ENCODE peak calls at places on chromosomes 16 and 17, in six cellular contexts. One of them, this sample, is unnamed. For H3K4me1, the result is how much of the 10 kb centered on the place peaks cover.

GRCh38 chr17:4599505-4600281 is 15.4 kb downstream of the SMTNL2 start:
- DNase-seq in ovary: peak
- DNase-seq in esophagus muscularis mucosa: no peak
- DNase-seq in HCT116: no peak
- DNase-seq in sigmoid colon: peak
- DNase-seq in endothelial cell of umbilical vein: no peak
- DNase-seq in this sample: no peak

GRCh38 chr16:23999663-24000062 is 163.9 kb downstream of the PRKCB start:
- DNase-seq in endothelial cell of umbilical vein: no peak
- DNase-seq in HCT116: no peak
- DNase-seq in sigmoid colon: no peak
- DNase-seq in ovary: no peak
- DNase-seq in esophagus muscularis mucosa: no peak
- DNase-seq in this sample: no peak

GRCh38 chr16:69039333-69039941 is 66.0 kb upstream of the HAS3 start:
- DNase-seq in esophagus muscularis mucosa: no peak
- DNase-seq in HCT116: no peak
- DNase-seq in endothelial cell of umbilical vein: peak
- DNase-seq in ovary: no peak
- DNase-seq in sigmoid colon: peak
- DNase-seq in this sample: no peak

GRCh38 chr17:13490906-13491502 is 110.7 kb downstream of the HS3ST3A1 start:
- DNase-seq in sigmoid colon: no peak
- DNase-seq in ovary: no peak
- DNase-seq in endothelial cell of umbilical vein: no peak
- DNase-seq in esophagus muscularis mucosa: peak
- DNase-seq in HCT116: no peak
- DNase-seq in this sample: no peak

GRCh38 chr17:74646231-74646630 is 22.7 kb upstream of the CD300E start:
- DNase-seq in esophagus muscularis mucosa: no peak
- DNase-seq in sigmoid colon: no peak
- DNase-seq in HCT116: peak
- DNase-seq in ovary: no peak
- DNase-seq in endothelial cell of umbilical vein: no peak
- DNase-seq in this sample: no peak

GRCh38 chr17:38747385-38748328 is 479 bp downstream of the PCGF2 start:
- DNase-seq in ovary: peak
- DNase-seq in HCT116: no peak
- DNase-seq in sigmoid colon: no peak
- DNase-seq in endothelial cell of umbilical vein: no peak
- DNase-seq in esophagus muscularis mucosa: no peak
- DNase-seq in this sample: peak

GRCh38 chr16:1991135-1991551 is 1.4 kb downstream of the SYNGR3 start:
- DNase-seq in HCT116: no peak
- DNase-seq in esophagus muscularis mucosa: no peak
- DNase-seq in ovary: no peak
- DNase-seq in endothelial cell of umbilical vein: no peak
- DNase-seq in sigmoid colon: no peak
- DNase-seq in this sample: peak

GRCh38 chr16:83054302-83054701 is 427.5 kb downstream of the CDH13 start:
- DNase-seq in sigmoid colon: no peak
- DNase-seq in esophagus muscularis mucosa: no peak
- DNase-seq in ovary: no peak
- DNase-seq in endothelial cell of umbilical vein: peak
- DNase-seq in HCT116: no peak
- DNase-seq in this sample: no peak

GRCh38 chr17:68539536-68540469 is 27.6 kb downstream of the PRKAR1A start:
- DNase-seq in esophagus muscularis mucosa: no peak
- DNase-seq in ovary: no peak
- DNase-seq in sigmoid colon: no peak
- DNase-seq in HCT116: no peak
- DNase-seq in endothelial cell of umbilical vein: no peak
- DNase-seq in this sample: no peak

GRCh38 chr17:11309850-11310249 is 68.8 kb downstream of the SHISA6 start:
- DNase-seq in sigmoid colon: no peak
- DNase-seq in ovary: no peak
- DNase-seq in HCT116: no peak
- DNase-seq in esophagus muscularis mucosa: peak
- DNase-seq in endothelial cell of umbilical vein: no peak
- DNase-seq in this sample: no peak

GRCh38 chr17:36183001-36183810 is 6.8 kb upstream of the TBC1D3B start:
- DNase-seq in esophagus muscularis mucosa: no peak
- DNase-seq in ovary: peak
- DNase-seq in endothelial cell of umbilical vein: no peak
- DNase-seq in HCT116: peak
- DNase-seq in sigmoid colon: peak
- DNase-seq in this sample: peak

GRCh38 chr16:87538594-87538993 is 45.8 kb upstream of the ZCCHC14 start:
- DNase-seq in ovary: no peak
- DNase-seq in endothelial cell of umbilical vein: peak
- DNase-seq in HCT116: no peak
- DNase-seq in sigmoid colon: no peak
- DNase-seq in esophagus muscularis mucosa: no peak
- DNase-seq in this sample: no peak

GRCh38 chr16:69349508-69349907 is 2.1 kb downstream of the TMED6 start:
- DNase-seq in sigmoid colon: no peak
- DNase-seq in esophagus muscularis mucosa: no peak
- DNase-seq in HCT116: no peak
- DNase-seq in endothelial cell of umbilical vein: no peak
- DNase-seq in ovary: no peak
- DNase-seq in this sample: no peak

GRCh38 chr16:68252383-68252782 is 7.2 kb downstream of the PLA2G15 start:
- DNase-seq in sigmoid colon: no peak
- DNase-seq in HCT116: no peak
- DNase-seq in esophagus muscularis mucosa: no peak
- DNase-seq in endothelial cell of umbilical vein: no peak
- DNase-seq in ovary: no peak
- DNase-seq in this sample: no peak

GRCh38 chr17:10748475-10749110 is 18.8 kb upstream of the TMEM220 start:
- DNase-seq in esophagus muscularis mucosa: no peak
- DNase-seq in ovary: no peak
- DNase-seq in endothelial cell of umbilical vein: no peak
- DNase-seq in sigmoid colon: no peak
- DNase-seq in HCT116: no peak
- DNase-seq in this sample: no peak

GRCh38 chr17:82242698-82242976 is 13.8 kb downstream of the SLC16A3 start:
- DNase-seq in ovary: no peak
- DNase-seq in sigmoid colon: peak
- DNase-seq in endothelial cell of umbilical vein: no peak
- DNase-seq in esophagus muscularis mucosa: no peak
- DNase-seq in HCT116: no peak
- DNase-seq in this sample: no peak

GRCh38 chr17:70119961-70120360 is 44.9 kb downstream of the KCNJ16 start:
- DNase-seq in HCT116: no peak
- DNase-seq in sigmoid colon: no peak
- DNase-seq in ovary: no peak
- DNase-seq in endothelial cell of umbilical vein: peak
- DNase-seq in esophagus muscularis mucosa: no peak
- DNase-seq in this sample: no peak

GRCh38 chr17:75518201-75518600 is 1.9 kb downstream of the TSEN54 start:
- DNase-seq in ovary: no peak
- DNase-seq in esophagus muscularis mucosa: no peak
- DNase-seq in endothelial cell of umbilical vein: no peak
- DNase-seq in sigmoid colon: no peak
- DNase-seq in HCT116: no peak
- DNase-seq in this sample: peak

GRCh38 chr17:77118251-77118928 is 22.4 kb upstream of the SEC14L1 start:
- DNase-seq in HCT116: no peak
- DNase-seq in endothelial cell of umbilical vein: peak
- DNase-seq in ovary: no peak
- DNase-seq in esophagus muscularis mucosa: no peak
- DNase-seq in sigmoid colon: no peak
- DNase-seq in this sample: no peak
- H3K4me1 ChIP-seq in HCT116: under half
- H3K4me1 ChIP-seq in endothelial cell of umbilical vein: half or more
- H3K4me1 ChIP-seq in ovary: under half
- H3K4me1 ChIP-seq in esophagus muscularis mucosa: under half
- H3K4me1 ChIP-seq in sigmoid colon: under half
- H3K4me1 ChIP-seq in this sample: under half

DNA sequence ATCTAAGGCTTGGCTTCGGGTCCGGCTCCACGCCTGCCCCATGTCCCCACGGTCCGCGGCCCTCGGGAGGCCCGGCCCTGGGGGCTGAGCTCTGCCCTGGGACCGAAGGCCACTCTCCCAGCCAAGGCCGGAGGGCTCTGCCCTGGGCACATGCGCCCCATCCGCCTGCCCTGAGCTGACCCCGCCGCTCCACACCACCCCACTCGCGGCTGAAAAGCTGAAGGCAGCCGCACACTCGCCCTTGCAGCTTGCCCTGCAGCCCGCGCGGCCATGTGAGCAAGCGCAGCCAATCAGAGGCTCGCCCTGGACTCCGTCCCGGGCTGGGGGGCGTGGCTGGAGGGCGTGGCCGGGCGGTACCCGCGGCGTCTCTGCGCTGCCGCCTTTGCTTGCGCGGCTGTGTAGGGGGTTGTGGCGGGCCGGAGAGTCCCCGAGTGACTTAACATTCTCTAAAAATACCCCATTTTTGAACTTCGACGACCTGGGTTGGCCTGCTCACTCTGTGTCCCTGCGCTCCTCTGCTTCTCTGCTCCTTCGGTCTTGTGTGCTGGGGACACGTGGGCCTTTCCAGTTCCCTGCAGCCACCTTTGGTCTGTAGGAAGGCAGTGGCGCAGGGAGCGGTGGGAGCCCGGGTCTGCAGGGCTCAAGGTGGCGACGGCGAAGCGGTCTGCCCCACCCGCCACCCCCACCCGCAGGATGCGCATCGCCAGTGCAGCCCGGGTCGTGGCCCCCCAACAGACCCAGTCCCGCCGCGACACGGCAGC is 8.8 kb upstream of the MAP2K3 start:
- DNase-seq in sigmoid colon: peak
- DNase-seq in esophagus muscularis mucosa: peak
- DNase-seq in ovary: peak
- DNase-seq in HCT116: no peak
- DNase-seq in endothelial cell of umbilical vein: peak
- DNase-seq in this sample: peak
- TF ChIP-seq POLR2A in sigmoid colon: peak
- TF ChIP-seq POLR2A in esophagus muscularis mucosa: no peak
- TF ChIP-seq POLR2A in ovary: no peak
- TF ChIP-seq POLR2A in HCT116: peak
- TF ChIP-seq POLR2A in endothelial cell of umbilical vein: peak
- TF ChIP-seq POLR2A in this sample: peak

DNA sequence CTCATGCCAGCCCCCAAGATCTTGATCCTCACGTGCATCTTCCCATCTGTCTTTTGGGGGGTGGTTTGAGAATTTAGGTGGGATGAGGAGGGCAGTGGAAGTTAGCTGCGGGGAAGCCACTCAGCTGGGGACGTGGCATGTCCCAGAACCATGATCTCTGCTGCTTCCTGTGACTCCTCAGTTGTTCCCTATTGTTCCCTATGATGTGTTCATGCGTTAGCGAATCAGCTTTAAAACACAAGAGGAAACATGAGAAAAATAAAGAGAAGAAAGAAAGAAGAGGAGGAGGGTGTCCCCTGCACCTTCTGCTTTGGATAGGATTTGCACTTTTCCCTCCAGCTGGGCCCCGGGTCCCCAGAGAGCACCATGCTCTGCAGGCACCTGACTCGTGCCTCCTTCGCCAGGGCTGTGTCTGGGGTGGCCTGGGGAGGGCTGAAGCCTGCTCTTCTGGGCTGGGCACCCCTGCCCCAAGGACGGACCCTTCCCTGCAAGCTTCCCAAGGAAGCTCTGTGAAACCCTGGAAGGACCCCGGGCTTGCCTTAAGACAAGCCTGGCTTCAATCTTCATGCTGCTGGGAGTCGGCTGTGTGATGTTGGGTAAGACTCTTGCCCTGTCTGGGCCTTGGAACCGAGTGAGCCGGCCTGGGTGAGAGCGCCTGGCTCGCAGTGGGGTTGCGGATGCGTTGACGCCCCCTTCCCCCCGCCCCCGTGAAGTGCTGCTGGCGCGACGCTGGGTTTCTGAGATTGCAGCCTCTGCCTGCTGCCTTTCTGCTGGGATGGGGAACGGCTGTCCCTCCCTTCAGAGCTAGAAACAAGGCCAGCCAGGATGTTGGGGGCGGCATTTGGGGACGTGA is 62.8 kb upstream of the CIBAR2 start:
- DNase-seq in endothelial cell of umbilical vein: no peak
- DNase-seq in esophagus muscularis mucosa: no peak
- DNase-seq in HCT116: no peak
- DNase-seq in ovary: peak
- DNase-seq in sigmoid colon: no peak
- DNase-seq in this sample: no peak
- H3K4me1 ChIP-seq in endothelial cell of umbilical vein: half or more
- H3K4me1 ChIP-seq in esophagus muscularis mucosa: half or more
- H3K4me1 ChIP-seq in HCT116: under half
- H3K4me1 ChIP-seq in ovary: under half
- H3K4me1 ChIP-seq in sigmoid colon: half or more
- H3K4me1 ChIP-seq in this sample: under half

GRCh38 chr17:40111221-40112128 is 10.3 kb upstream of the MSL1 start:
- DNase-seq in ovary: peak
- DNase-seq in sigmoid colon: peak
- DNase-seq in endothelial cell of umbilical vein: peak
- DNase-seq in HCT116: peak
- DNase-seq in esophagus muscularis mucosa: peak
- DNase-seq in this sample: peak
- TF ChIP-seq POLR2A in ovary: no peak
- TF ChIP-seq POLR2A in sigmoid colon: peak
- TF ChIP-seq POLR2A in endothelial cell of umbilical vein: peak
- TF ChIP-seq POLR2A in HCT116: no peak
- TF ChIP-seq POLR2A in esophagus muscularis mucosa: peak
- TF ChIP-seq POLR2A in this sample: peak

DNA sequence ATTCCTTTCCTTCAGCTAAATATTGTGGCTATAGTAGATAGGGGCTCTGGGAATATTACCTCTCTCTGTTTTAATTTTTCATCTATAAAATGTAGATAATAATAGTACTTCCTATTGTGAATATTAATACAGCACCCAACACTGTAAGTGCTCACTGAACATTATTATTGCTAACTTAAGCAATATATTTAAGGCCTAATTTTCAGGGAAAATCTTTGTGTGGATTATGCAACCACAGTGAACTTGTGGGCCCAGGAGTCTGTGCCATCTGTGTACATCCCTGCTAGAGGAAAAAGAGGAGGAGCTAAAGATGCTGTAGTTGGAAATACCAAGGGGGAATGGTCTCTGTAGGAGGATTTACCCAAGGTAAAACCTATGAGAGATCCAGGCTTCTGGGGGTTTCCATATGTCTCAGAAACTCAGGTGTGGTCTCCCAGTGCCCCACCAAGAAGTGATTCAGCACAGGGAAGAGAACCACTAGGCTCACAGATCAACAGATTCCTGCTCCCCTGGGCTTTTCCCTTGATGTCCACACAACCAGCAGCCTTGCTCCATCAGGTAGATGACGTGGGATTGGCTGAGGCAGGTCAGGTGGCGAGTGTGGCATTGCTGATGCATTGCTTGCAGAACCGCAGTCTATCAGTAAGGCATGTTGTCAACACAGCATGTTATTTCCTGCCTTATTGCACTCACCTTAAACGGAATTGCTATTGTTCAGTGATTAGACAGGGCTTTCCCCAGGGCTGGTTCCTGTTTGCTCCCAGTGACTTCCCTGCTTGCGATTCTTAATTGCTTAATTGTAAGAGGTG is 1.6 kb upstream of the N4BP1 start:
- DNase-seq in sigmoid colon: no peak
- DNase-seq in ovary: no peak
- DNase-seq in esophagus muscularis mucosa: no peak
- DNase-seq in HCT116: no peak
- DNase-seq in endothelial cell of umbilical vein: no peak
- DNase-seq in this sample: peak
- H3K4me1 ChIP-seq in sigmoid colon: under half
- H3K4me1 ChIP-seq in ovary: under half
- H3K4me1 ChIP-seq in esophagus muscularis mucosa: under half
- H3K4me1 ChIP-seq in HCT116: under half
- H3K4me1 ChIP-seq in endothelial cell of umbilical vein: under half
- H3K4me1 ChIP-seq in this sample: half or more

This sample was measured in transverse colon.